ENCODE peak calls at places on chromosome 14, in eight cellular contexts. V is Peyer's patch; R is heart right ventricle; K is suprapubic skin; H is right lobe of liver; S is CD4-positive, alpha-beta memory T cell; D is heart left ventricle; Y is thyroid gland. N is an unnamed sample. For H3K9me3 and H3K27me3, the result is how much of the 10 kb centered on the place peaks cover.

GRCh38 chr14:58637040-58637390 is 747 bp upstream of the DACT1 start:
- DNase-seq in S (no peak), K (peak), R (peak), H (no peak), Y (peak), D (no peak), V (no peak), N (peak)

GRCh38 chr14:40682131-40682913 is 924.4 kb upstream of the LRFN5 start:
- DNase-seq in V (no peak), Y (no peak), S (no peak), R (no peak), D (no peak), H (no peak), K (no peak), N (no peak)

GRCh38 chr14:73463411-73463810 is 5.1 kb upstream of the NUMB start:
- DNase-seq in H (no peak), R (peak), V (no peak), S (no peak), Y (no peak), D (no peak), K (peak), N (no peak)

GRCh38 chr14:100767003-100767787 is 40.5 kb downstream of the DLK1 start:
- DNase-seq in S (no peak), Y (no peak), D (no peak), H (no peak), K (no peak), V (no peak), R (no peak), N (no peak)

GRCh38 chr14:26872930-26873470 is 275.2 kb upstream of the NOVA1 start:
- DNase-seq in Y (no peak), S (no peak), K (no peak), V (no peak), D (no peak), R (no peak), H (no peak), N (no peak)

GRCh38 chr14:47674148-47674545 is 1.3 kb downstream of the MDGA2 start:
- DNase-seq in V (no peak), H (no peak), K (no peak), D (no peak), S (no peak), R (no peak), Y (no peak), N (no peak)

GRCh38 chr14:22272408-22272807 is 316.6 kb downstream of the DAD1 start:
- DNase-seq in R (no peak), S (no peak), K (no peak), D (no peak), V (no peak), H (no peak), Y (no peak), N (no peak)

GRCh38 chr14:88203289-88203688 is 119.8 kb downstream of the KCNK10 start:
- DNase-seq in H (no peak), D (no peak), Y (no peak), V (no peak), R (no peak), S (no peak), K (no peak), N (no peak)

GRCh38 chr14:24139272-24139934 is 2.0 kb downstream of the EMC9 start:
- DNase-seq in D (no peak), K (no peak), S (no peak), V (no peak), Y (no peak), R (no peak), H (no peak), N (no peak)

GRCh38 chr14:99382781-99383456 is 97.7 kb downstream of the SETD3 start:
- DNase-seq in D (no peak), R (no peak), V (no peak), S (no peak), Y (no peak), H (no peak), K (no peak), N (no peak)

GRCh38 chr14:98167253-98167652 is 1104.7 kb downstream of the BCL11B start:
- DNase-seq in Y (no peak), S (no peak), K (no peak), D (no peak), R (no peak), V (no peak), H (no peak), N (no peak)

GRCh38 chr14:102226356-102227125 is 78.4 kb downstream of the MOK start:
- DNase-seq in H (no peak), Y (no peak), D (no peak), R (no peak), S (no peak), K (no peak), V (no peak), N (no peak)

GRCh38 chr14:92247937-92248336 is 75.0 kb upstream of the SLC24A4 start:
- DNase-seq in K (no peak), H (no peak), Y (no peak), V (no peak), R (no peak), S (no peak), D (no peak), N (no peak)

GRCh38 chr14:92247347-92247746 is 75.6 kb upstream of the SLC24A4 start:
- DNase-seq in K (no peak), Y (no peak), R (no peak), H (no peak), V (no peak), S (no peak), D (no peak), N (no peak)

GRCh38 chr14:92248638-92249037 is 74.3 kb upstream of the SLC24A4 start:
- DNase-seq in R (no peak), Y (no peak), S (no peak), V (no peak), H (no peak), K (no peak), D (no peak), N (no peak)

GRCh38 chr14:92241966-92242365 is 81.0 kb upstream of the SLC24A4 start:
- DNase-seq in D (no peak), S (no peak), V (no peak), Y (no peak), R (no peak), K (no peak), H (no peak), N (no peak)

DNA sequence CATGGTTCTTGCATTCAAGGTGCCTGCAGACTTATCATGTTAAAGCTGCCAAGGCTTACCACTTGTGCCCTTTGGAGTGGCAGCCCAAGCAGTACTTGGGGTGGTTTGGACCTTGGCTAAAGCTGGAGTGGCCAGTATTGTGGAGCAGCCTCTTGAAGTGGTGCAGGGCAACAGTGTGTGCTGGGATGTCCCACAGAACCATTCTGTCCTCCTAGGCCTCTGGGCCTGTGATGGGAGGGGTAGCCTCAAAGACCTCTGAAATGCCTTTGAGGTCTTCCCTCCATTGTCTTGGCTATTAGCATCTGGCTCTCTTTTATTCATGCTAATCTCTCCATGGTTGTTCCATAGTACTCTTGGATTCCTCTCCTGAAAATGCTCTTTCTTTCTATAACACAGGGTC is 78.2 kb upstream of the SLC24A4 start:
- DNase-seq in K (no peak), Y (no peak), H (no peak), S (no peak), R (no peak), V (no peak), D (no peak), N (no peak)
- H3K9me3 ChIP-seq in K (under half), Y (under half), H (under half), S (under half), R (under half), V (under half), D (under half), N (under half)

DNA sequence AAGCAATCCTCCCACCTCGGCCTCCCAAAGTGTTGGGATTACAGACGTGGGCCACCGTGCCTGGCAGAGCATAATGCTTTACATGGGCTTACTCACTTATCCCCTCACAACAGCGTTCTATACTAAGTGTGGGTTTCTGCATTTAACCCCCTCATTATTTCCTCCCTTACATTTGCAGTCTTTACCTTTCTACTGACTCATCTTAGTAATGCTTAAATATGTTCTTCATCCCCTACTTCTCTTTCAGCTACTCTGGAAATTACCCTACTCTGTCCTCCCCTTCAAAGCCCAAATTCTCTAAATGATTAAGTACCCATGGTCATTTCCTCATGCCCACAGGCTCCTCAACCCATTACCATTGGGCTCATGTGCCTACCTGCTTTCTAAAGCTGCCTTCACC is 40.7 kb downstream of the NKX2-1 start:
- DNase-seq in D (no peak), S (no peak), R (no peak), V (no peak), K (no peak), Y (no peak), H (no peak), N (no peak)
- H3K27me3 ChIP-seq in D (under half), S (under half), R (under half), V (under half), K (under half), Y (under half), H (under half), N (half or more)

GRCh38 chr14:103543140-103543539 is 14.1 kb downstream of the TRMT61A start:
- DNase-seq in D (no peak), S (no peak), R (peak), Y (no peak), K (no peak), V (no peak), H (no peak), N (no peak)

GRCh38 chr14:103545219-103545914 is 16.4 kb downstream of the TRMT61A start:
- DNase-seq in R (no peak), H (peak), K (peak), V (no peak), S (no peak), D (no peak), Y (no peak), N (peak)

GRCh38 chr14:103542545-103543088 is 13.6 kb downstream of the TRMT61A start:
- DNase-seq in D (peak), Y (peak), R (peak), K (no peak), V (no peak), H (no peak), S (no peak), N (peak)

GRCh38 chr14:103544627-103545218 is 15.7 kb downstream of the TRMT61A start:
- DNase-seq in V (no peak), S (no peak), Y (no peak), H (no peak), R (no peak), K (peak), D (no peak), N (no peak)

GRCh38 chr14:103543721-103544626 is 15.0 kb downstream of the TRMT61A start:
- DNase-seq in V (no peak), R (peak), H (no peak), S (no peak), Y (no peak), D (no peak), K (no peak), N (peak)
- H3K27ac ChIP-seq in V (no peak), R (no peak), H (no peak), S (no peak), Y (no peak), D (no peak), K (peak), N (peak)

GRCh38 chr14:105818712-105819005 is 292.3 kb downstream of the TMEM121 start:
- DNase-seq in R (no peak), S (no peak), V (no peak), Y (no peak), H (no peak), D (no peak), K (no peak), N (no peak)

DNA sequence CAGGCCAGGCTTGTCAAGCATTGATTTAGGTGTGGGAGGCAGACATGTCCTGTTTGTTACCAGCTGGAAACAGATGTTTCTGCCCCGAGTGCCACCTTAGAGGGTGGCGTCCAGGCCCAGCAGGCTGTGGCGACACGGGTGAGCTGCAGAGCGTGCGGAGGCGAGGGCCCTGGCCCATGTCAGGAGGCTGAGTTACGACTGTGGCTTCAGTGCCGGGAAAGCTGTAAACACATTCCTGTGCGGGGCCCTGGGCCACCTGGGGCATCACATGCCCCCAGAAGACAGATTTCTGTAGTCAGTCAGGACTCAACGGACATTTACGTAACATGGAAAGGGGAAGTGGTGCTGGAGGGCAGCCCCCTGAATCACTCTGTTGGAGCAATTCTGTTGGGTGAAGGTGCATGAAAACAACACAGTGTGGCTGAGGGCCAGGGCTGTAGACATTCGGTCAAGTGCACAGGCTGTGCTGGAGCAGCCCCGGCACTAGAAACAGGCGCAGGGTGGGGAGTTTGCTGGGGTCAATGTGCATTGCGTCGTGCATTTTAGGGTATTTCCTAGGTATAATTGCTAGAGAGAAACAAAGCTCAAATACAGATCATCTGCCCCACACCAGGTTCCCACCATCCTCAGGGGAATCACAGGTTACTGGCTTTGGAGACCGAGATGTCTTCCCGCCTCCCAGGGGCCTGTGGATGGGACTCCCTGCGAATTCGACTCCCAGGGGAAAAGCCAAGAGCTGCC is 291.8 kb downstream of the TMEM121 start:
- DNase-seq in H (no peak), K (no peak), D (no peak), S (no peak), R (no peak), Y (no peak), V (no peak), N (no peak)
- H3K9me3 ChIP-seq in H (under half), K (under half), D (under half), S (under half), R (under half), Y (under half), V (under half), N (under half)